ENCODE peak calls at places on chromosomes 11 and 22, in eight cellular contexts. F is GM10248, S is nephron progenitor cell, N is chondrocyte, A is right lobe of liver, B is cardiac muscle cell, H is neural crest cell, D is progenitor cell of endocrine pancreas. J is an unnamed sample.

GRCh38 chr11:63505857-63506528 is at the start of gene LGALS12:
- DNase-seq in D (no peak), S (no peak), N (no peak), B (no peak), F (peak), H (no peak), A (no peak), J (peak)

GRCh38 chr11:2446590-2447252 is 1.9 kb downstream of the KCNQ1 start:
- DNase-seq in A (peak), H (no peak), S (no peak), D (no peak), N (peak), F (no peak), B (no peak), J (no peak)

GRCh38 chr22:38313384-38313955 is 3.8 kb downstream of the CSNK1E start:
- DNase-seq in S (no peak), H (no peak), F (no peak), D (no peak), A (no peak), B (no peak), N (no peak), J (no peak)

GRCh38 chr11:36249271-36249670 is 40.0 kb downstream of the COMMD9 start:
- DNase-seq in H (no peak), F (no peak), N (no peak), B (no peak), S (no peak), A (no peak), D (no peak), J (no peak)

GRCh38 chr22:41672780-41673509 is 15.7 kb downstream of the SNU13 start:
- DNase-seq in N (no peak), D (no peak), F (no peak), S (no peak), H (no peak), A (no peak), B (no peak), J (no peak)

GRCh38 chr22:36330655-36331305 is 57.0 kb downstream of the MYH9 start:
- DNase-seq in A (no peak), D (no peak), H (no peak), S (no peak), F (no peak), N (no peak), B (no peak), J (no peak)

GRCh38 chr11:128686745-128687177 is 7.1 kb upstream of the FLI1 start:
- DNase-seq in A (peak), D (no peak), N (peak), F (peak), S (peak), B (peak), H (no peak), J (peak)

GRCh38 chr22:20727118-20728015 is 46.5 kb upstream of the SERPIND1 start:
- DNase-seq in D (no peak), S (no peak), H (no peak), N (no peak), F (no peak), A (no peak), B (no peak), J (no peak)

GRCh38 chr22:47630741-47631534 is 868.5 kb downstream of the TBC1D22A start:
- DNase-seq in A (no peak), D (no peak), B (no peak), H (no peak), S (no peak), N (peak), F (no peak), J (no peak)

GRCh38 chr22:40636380-40637180 is at the start of gene MRTFA:
- DNase-seq in F (peak), A (peak), D (peak), S (peak), N (peak), H (peak), B (peak), J (peak)

GRCh38 chr11:107819361-107820014 is 39.1 kb downstream of the SLC35F2 start:
- DNase-seq in H (no peak), A (no peak), S (no peak), F (no peak), B (no peak), N (no peak), D (no peak), J (no peak)

GRCh38 chr22:25551396-25551795 is 13.1 kb upstream of the GRK3 start:
- DNase-seq in B (no peak), D (no peak), F (no peak), N (no peak), H (no peak), S (no peak), A (no peak), J (no peak)

GRCh38 chr11:121929581-121929980 is 186.4 kb downstream of the BLID start:
- DNase-seq in H (peak), F (no peak), N (no peak), B (peak), A (no peak), D (no peak), S (peak), J (no peak)

GRCh38 chr11:10894666-10895065 is 36.8 kb upstream of the ZBED5 start:
- DNase-seq in F (no peak), B (no peak), N (no peak), H (no peak), A (no peak), S (no peak), D (no peak), J (no peak)

GRCh38 chr11:119369035-119369925 is 12.2 kb downstream of the USP2 start:
- DNase-seq in B (no peak), F (no peak), A (peak), N (no peak), S (no peak), D (no peak), H (no peak), J (no peak)

GRCh38 chr11:119370486-119371046 is 10.9 kb downstream of the USP2 start:
- DNase-seq in D (no peak), B (peak), S (peak), H (no peak), F (no peak), N (no peak), A (peak), J (no peak)

GRCh38 chr11:119371778-119372182 is 9.7 kb downstream of the USP2 start:
- DNase-seq in D (no peak), N (no peak), S (no peak), F (no peak), B (no peak), A (peak), H (no peak), J (no peak)

GRCh38 chr11:119372260-119373058 is 9.0 kb downstream of the USP2 start:
- DNase-seq in H (no peak), D (no peak), N (no peak), B (no peak), S (no peak), A (peak), F (no peak), J (no peak)

GRCh38 chr11:119371067-119371601 is 10.4 kb downstream of the USP2 start:
- DNase-seq in A (peak), B (no peak), F (no peak), S (no peak), N (no peak), D (no peak), H (no peak), J (no peak)
- TF ChIP-seq CTCF in A (no peak), B (no peak), F (no peak), S (no peak), N (no peak), D (no peak), H (no peak), J (no peak)

DNA sequence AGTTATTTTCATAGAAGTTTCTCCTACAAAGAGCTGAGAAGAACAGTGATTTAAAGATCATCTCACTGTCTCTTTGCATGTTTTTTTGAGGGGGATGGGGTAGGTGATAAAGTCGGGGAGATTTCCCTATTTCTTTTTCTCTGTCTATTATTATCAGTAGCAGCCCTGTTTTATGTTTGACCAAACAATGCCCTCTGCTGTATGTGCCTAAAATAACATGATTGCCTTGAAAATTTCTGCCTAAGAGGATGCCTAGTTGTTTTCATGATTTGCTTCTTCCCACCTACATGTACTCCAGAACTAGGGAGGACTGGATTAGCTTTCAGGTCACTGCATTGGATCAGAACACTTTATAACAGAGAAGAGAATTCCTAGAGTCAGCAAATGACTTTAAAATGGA is 1330.2 kb downstream of the LRRC4C start:
- DNase-seq in F (peak), D (no peak), B (peak), H (no peak), N (no peak), A (no peak), S (peak), J (peak)
- TF ChIP-seq CTCF in F (no peak), D (peak), B (no peak), H (peak), N (peak), A (peak), S (peak), J (no peak)

DNA sequence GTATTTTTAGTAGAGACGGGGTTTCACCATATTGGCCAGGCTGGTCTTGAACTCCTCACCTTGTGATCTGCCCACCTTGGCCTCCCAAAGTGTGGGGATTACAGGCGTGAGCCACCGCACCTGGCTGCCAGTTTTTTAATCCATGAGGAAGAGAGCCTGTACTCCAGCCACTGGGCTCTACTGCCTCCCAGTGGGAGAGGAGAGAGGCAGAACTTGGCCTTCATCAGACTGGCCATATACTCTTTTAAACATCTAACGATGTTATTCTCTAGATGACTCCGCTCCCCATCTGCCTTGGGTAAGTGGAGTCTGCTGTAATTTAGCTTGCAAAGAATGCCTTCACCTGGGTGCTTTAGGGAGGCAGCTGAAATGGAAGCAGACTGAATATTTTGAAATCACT is 34.6 kb downstream of the SLC6A5 start:
- DNase-seq in N (no peak), B (no peak), F (no peak), D (no peak), A (no peak), H (no peak), S (no peak), J (no peak)
- TF ChIP-seq CTCF in N (no peak), B (peak), F (no peak), D (no peak), A (no peak), H (peak), S (no peak), J (no peak)

GRCh38 chr11:30422389-30422788 is 99.5 kb downstream of the ARL14EP start:
- DNase-seq in D (no peak), N (no peak), H (no peak), B (no peak), F (no peak), S (peak), A (no peak), J (no peak)
- TF ChIP-seq CTCF in D (no peak), N (no peak), H (no peak), B (no peak), F (no peak), S (no peak), A (no peak), J (no peak)

DNA sequence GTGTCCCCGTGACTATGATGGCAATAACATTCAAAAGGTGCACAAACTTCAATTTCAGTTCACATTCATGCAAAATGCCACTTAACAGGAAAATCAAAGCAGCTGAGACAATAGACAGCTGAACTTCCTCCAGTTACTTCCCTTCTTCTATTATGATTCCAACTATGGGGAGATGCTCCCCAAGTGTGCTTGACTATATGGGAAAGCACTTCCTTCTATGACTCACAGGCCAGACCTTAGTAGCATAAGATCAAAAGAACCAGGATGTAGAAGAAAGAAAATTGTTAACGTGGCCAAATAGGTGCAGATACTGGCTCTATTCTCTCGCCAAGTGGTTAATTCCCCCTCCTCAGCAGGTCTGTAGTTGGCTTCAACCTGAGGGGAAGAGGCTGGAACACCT is 7.8 kb upstream of the FAT3 start:
- DNase-seq in N (no peak), B (no peak), D (no peak), F (no peak), S (no peak), H (no peak), A (no peak), J (no peak)
- TF ChIP-seq CTCF in N (no peak), B (no peak), D (no peak), F (no peak), S (no peak), H (no peak), A (no peak), J (no peak)

GRCh38 chr11:70503878-70504240 is 105.5 kb downstream of the CTTN start:
- DNase-seq in F (no peak), H (no peak), N (peak), B (no peak), A (peak), D (no peak), S (no peak), J (no peak)
- TF ChIP-seq CTCF in F (no peak), H (peak), N (peak), B (no peak), A (no peak), D (peak), S (peak), J (no peak)

DNA sequence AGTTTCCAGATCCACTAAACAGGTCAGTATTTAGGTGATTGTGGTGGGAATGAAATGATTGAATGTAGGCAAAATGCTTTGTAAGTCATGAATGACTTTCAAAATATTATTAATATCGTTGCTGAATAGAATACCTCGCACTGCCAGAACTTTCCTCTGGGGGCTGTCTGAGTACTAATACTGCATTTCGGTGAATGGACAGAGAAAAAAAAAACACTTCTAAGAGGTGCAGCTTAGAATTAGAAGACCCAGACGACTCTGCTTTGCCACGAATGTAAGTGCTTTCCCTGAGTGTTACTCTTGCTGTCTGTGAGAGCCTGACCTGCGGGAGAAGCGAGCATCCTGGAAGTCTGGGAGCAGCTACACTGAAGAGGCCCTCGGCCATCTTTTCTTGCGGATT is 95.0 kb downstream of the SCN3B start:
- DNase-seq in B (no peak), S (no peak), F (no peak), H (no peak), A (no peak), N (no peak), D (no peak), J (no peak)
- TF ChIP-seq CTCF in B (peak), S (peak), F (no peak), H (peak), A (no peak), N (peak), D (peak), J (no peak)

J was measured in GM13976.